ENCODE peak calls at places on chromosomes 7 and 10, in six cellular contexts. U, S, Q, A, O and B are unnamed samples.

GRCh38 chr7:148722340-148723165 is 23.9 kb downstream of the CUL1 start:
- DNase-seq in U (no peak), S (no peak), Q (no peak), A (no peak), O (no peak), B (no peak)

GRCh38 chr10:32207544-32207943 is 139.4 kb downstream of the EPC1 start:
- DNase-seq in U (no peak), S (peak; percentile 51), Q (peak; percentile 30), A (peak; percentile 73), O (peak; percentile 35), B (peak; percentile 43)

GRCh38 chr7:158075633-158076001 is 512.0 kb downstream of the PTPRN2 start:
- DNase-seq in U (no peak), S (no peak), Q (no peak), A (no peak), O (no peak), B (no peak)

GRCh38 chr10:131819241-131820072 is 81.4 kb upstream of the PPP2R2D start:
- DNase-seq in U (no peak), S (no peak), Q (no peak), A (no peak), O (no peak), B (no peak)

GRCh38 chr7:77655836-77656455 is 40.3 kb upstream of the RSBN1L start:
- DNase-seq in U (no peak), S (no peak), Q (no peak), A (peak; percentile 51), O (no peak), B (no peak)

GRCh38 chr10:77463967-77464745 is 173.5 kb downstream of the KCNMA1 start:
- DNase-seq in U (no peak), S (no peak), Q (no peak), A (no peak), O (no peak), B (peak; percentile 37)

GRCh38 chr10:68600041-68600778 is 40.1 kb downstream of the TET1 start:
- DNase-seq in U (peak; percentile 42), S (peak; percentile 68), Q (peak; percentile 62), A (peak; percentile 66), O (peak; percentile 70), B (peak; percentile 76)

GRCh38 chr10:69406816-69407580 is 9.7 kb downstream of the TACR2 start:
- DNase-seq in U (no peak), S (no peak), Q (no peak), A (no peak), O (no peak), B (no peak)

GRCh38 chr7:130273081-130273699 is 6.5 kb downstream of the CPA2 start:
- DNase-seq in U (peak; percentile 33), S (no peak), Q (no peak), A (no peak), O (no peak), B (no peak)

GRCh38 chr10:131667047-131667446 is 233.8 kb upstream of the PPP2R2D start:
- DNase-seq in U (no peak), S (no peak), Q (no peak), A (no peak), O (no peak), B (no peak)

GRCh38 chr7:128453836-128454804 is 1.6 kb upstream of the HILPDA start:
- DNase-seq in U (peak; percentile 92), S (no peak), Q (peak; percentile 88), A (peak; percentile 68), O (no peak), B (no peak)

GRCh38 chr10:11178606-11179221 is 161.0 kb downstream of the CELF2 start:
- DNase-seq in U (no peak), S (no peak), Q (peak; percentile 58), A (peak; percentile 73), O (no peak), B (no peak)

GRCh38 chr10:2949948-2950354 is 117.4 kb upstream of the PFKP start:
- DNase-seq in U (no peak), S (peak; percentile 26), Q (no peak), A (no peak), O (no peak), B (peak; percentile 23)

GRCh38 chr10:72039377-72039776 is 49.0 kb downstream of the SPOCK2 start:
- DNase-seq in U (no peak), S (no peak), Q (no peak), A (no peak), O (no peak), B (no peak)

GRCh38 chr7:38858281-38858884 is 50.6 kb downstream of the VPS41 start:
- DNase-seq in U (no peak), S (no peak), Q (no peak), A (no peak), O (no peak), B (no peak)

GRCh38 chr7:131225619-131226101 is 102.0 kb upstream of the MKLN1 start:
- DNase-seq in U (peak; percentile 36), S (peak; percentile 93), Q (peak; percentile 6), A (peak; percentile 73), O (no peak), B (no peak)

GRCh38 chr10:32130788-32131187 is 74.6 kb upstream of the KIF5B start:
- DNase-seq in U (no peak), S (no peak), Q (no peak), A (no peak), O (no peak), B (no peak)

GRCh38 chr7:81161459-81162075 is 242.7 kb upstream of the SEMA3C start:
- DNase-seq in U (no peak), S (peak; percentile 71), Q (no peak), A (no peak), O (peak; percentile 75), B (peak; percentile 49)

GRCh38 chr10:91813251-91813650 is 15.0 kb downstream of the TNKS2 start:
- DNase-seq in U (no peak), S (no peak), Q (no peak), A (no peak), O (no peak), B (no peak)

GRCh38 chr7:46357290-46357689 is 436.2 kb upstream of the IGFBP3 start:
- DNase-seq in U (no peak), S (no peak), Q (no peak), A (no peak), O (no peak), B (no peak)

GRCh38 chr7:139602143-139602722 is 78.7 kb downstream of the CLEC2L start:
- DNase-seq in U (no peak), S (peak; percentile 45), Q (no peak), A (no peak), O (peak; percentile 15), B (peak; percentile 30)

GRCh38 chr7:18400281-18400680 is 95.3 kb upstream of the HDAC9 start:
- DNase-seq in U (no peak), S (no peak), Q (no peak), A (no peak), O (no peak), B (no peak)

GRCh38 chr10:132270721-132271457 is 36.9 kb downstream of the STK32C start:
- DNase-seq in U (no peak), S (no peak), Q (no peak), A (no peak), O (no peak), B (no peak)

GRCh38 chr7:108200326-108200725 is 70.2 kb upstream of the LAMB4 start:
- DNase-seq in U (no peak), S (no peak), Q (no peak), A (no peak), O (no peak), B (no peak)

DNA sequence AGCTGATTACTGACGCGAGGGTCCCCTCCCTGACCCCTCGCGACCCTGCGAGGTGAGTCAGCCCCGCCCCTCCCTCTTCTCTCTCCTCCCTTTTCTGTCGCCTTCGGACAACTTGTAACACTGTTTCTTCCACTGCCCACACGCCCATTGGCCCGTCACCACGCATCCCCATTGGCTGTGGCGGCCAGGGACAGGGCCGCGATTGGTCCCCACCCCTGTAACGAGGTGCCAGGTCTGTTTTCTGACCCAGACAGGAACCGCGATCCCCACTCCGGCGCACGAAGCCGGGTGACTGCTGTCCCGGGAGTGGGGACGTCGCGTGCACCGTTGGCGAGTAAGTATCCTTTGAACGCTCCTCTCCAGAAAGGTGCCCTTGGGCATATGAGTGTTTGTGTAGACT is at the start of gene STRA8:
- DNase-seq in U (no peak), S (no peak), Q (no peak), A (no peak), O (no peak), B (no peak)
- TF ChIP-seq POLR2A in U (no peak), S (no peak), Q (no peak), A (no peak), O (no peak), B (no peak)

GRCh38 chr10:5977471-5978370 is at the start of gene IL15RA:
- DNase-seq in U (peak; percentile 73), S (peak; percentile 79), Q (peak; percentile 80), A (peak; percentile 90), O (peak; percentile 39), B (peak; percentile 74)
- TF ChIP-seq POLR2A in U (peak; percentile 32), S (no peak), Q (no peak), A (peak; percentile 71), O (no peak), B (no peak)

GRCh38 chr7:9030131-9030530 is 596.7 kb downstream of the NXPH1 start:
- DNase-seq in U (no peak), S (no peak), Q (no peak), A (no peak), O (no peak), B (no peak)
- TF ChIP-seq POLR2A in U (no peak), S (no peak), Q (no peak), A (no peak), O (no peak), B (no peak)

DNA sequence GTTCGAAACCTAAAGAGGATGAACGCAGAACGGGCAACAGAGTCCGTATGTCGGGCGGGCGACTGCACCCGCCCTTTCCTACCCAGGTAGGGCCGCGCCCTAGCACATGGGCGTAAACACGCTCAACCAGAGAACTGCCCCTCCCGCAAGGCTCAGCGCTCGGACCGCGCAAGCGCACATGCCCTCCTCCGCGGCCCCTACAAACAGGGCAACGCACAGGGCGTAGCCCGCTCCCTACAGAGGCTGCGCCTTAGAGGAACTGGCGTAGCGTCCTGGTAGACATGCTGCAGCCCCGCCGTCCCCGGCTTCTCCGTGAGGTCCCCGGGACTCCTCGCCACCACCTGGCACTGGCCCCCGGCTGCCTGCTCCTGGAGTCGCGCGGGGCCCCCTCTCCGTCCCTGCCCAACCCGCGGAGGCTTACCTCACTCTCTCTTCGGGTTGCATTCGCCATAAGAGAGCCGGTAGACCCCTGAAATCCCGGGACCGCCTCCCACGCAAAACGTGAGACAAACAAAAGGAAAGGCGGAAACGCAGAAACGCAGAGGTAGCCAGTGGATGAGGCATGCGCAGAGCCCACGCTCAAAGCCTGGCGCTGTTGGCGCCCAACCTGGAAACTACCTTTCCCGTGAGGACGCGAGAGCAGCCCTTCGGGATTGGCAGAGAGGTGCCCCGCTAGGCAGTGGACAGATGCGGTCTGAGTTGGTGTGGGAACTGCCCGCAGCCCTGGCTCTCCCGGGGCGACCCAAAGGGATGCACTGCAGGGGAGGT is at the start of gene ZNF33B:
- DNase-seq in U (peak; percentile 92), S (peak; percentile 86), Q (peak; percentile 92), A (peak; percentile 97), O (peak; percentile 96), B (peak; percentile 81)
- TF ChIP-seq POLR2A in U (peak; percentile 63), S (peak; percentile 69), Q (no peak), A (peak; percentile 93), O (peak; percentile 91), B (peak; percentile 88)